ENCODE peak calls at places on chromosomes 2 and 18, in six cellular contexts. F is HCT116, U is SK-N-SH, O is HepG2, N is K562, P is H1. K is an unnamed sample.

GRCh38 chr18:22005191-22005824 is 164.1 kb upstream of the GATA6 start:
- DNase-seq in F (no peak), U (no peak), O (no peak), N (no peak), P (no peak), K (no peak)

GRCh38 chr2:101467306-101467705 is 7.6 kb downstream of the RFX8 start:
- DNase-seq in F (no peak), U (no peak), O (no peak), N (no peak), P (peak; percentile 48), K (no peak)

GRCh38 chr2:27807476-27807875 is 36.0 kb downstream of the MRPL33 start:
- DNase-seq in F (peak; percentile 19), U (peak; percentile 38), O (peak; percentile 36), N (no peak), P (no peak), K (peak; percentile 52)

GRCh38 chr18:3595282-3596273 is 145.6 kb downstream of the TGIF1 start:
- DNase-seq in F (no peak), U (no peak), O (peak; percentile 92), N (no peak), P (no peak), K (no peak)

GRCh38 chr18:23131693-23132319 is 3.5 kb upstream of the CABLES1 start:
- DNase-seq in F (peak; percentile 73), U (peak; percentile 78), O (peak; percentile 75), N (peak; percentile 82), P (no peak), K (peak; percentile 23)

GRCh38 chr2:60880633-60880987 is 764 bp upstream of the REL start:
- DNase-seq in F (no peak), U (no peak), O (no peak), N (no peak), P (no peak), K (no peak)

GRCh38 chr2:27049422-27050280 is 1.8 kb upstream of the AGBL5 start:
- DNase-seq in F (no peak), U (peak; percentile 88), O (no peak), N (no peak), P (no peak), K (no peak)

GRCh38 chr18:48932462-48932818 is 18.3 kb downstream of the SMAD7 start:
- DNase-seq in F (no peak), U (no peak), O (no peak), N (no peak), P (no peak), K (no peak)

GRCh38 chr18:50277935-50278334 is 3.4 kb downstream of the MBD1 start:
- DNase-seq in F (no peak), U (no peak), O (no peak), N (no peak), P (no peak), K (no peak)

GRCh38 chr2:8414946-8415869 is 266.6 kb upstream of the ID2 start:
- DNase-seq in F (no peak), U (no peak), O (no peak), N (no peak), P (no peak), K (no peak)

GRCh38 chr2:95220449-95220848 is 13.1 kb downstream of the ZNF892 start:
- DNase-seq in F (no peak), U (no peak), O (no peak), N (no peak), P (no peak), K (no peak)

GRCh38 chr2:1478311-1479305 is 65.3 kb downstream of the TPO start:
- DNase-seq in F (no peak), U (no peak), O (no peak), N (no peak), P (no peak), K (no peak)

GRCh38 chr2:204364860-204365530 is 180.3 kb upstream of the PARD3B start:
- DNase-seq in F (no peak), U (no peak), O (no peak), N (no peak), P (no peak), K (no peak)

GRCh38 chr2:111119847-111120252 is 864 bp upstream of the BCL2L11 start:
- DNase-seq in F (no peak), U (peak; percentile 39), O (no peak), N (no peak), P (no peak), K (no peak)

GRCh38 chr2:152336854-152337510 is 2.0 kb downstream of the FMNL2 start:
- DNase-seq in F (no peak), U (peak; percentile 50), O (no peak), N (no peak), P (peak; percentile 58), K (no peak)

GRCh38 chr2:163565192-163565591 is 170.6 kb downstream of the FIGN start:
- DNase-seq in F (no peak), U (no peak), O (no peak), N (no peak), P (no peak), K (no peak)

GRCh38 chr2:20664071-20664390 is 2.9 kb upstream of the GDF7 start:
- DNase-seq in F (no peak), U (peak; percentile 26), O (no peak), N (no peak), P (no peak), K (no peak)

GRCh38 chr2:20663196-20664070 is 3.5 kb upstream of the GDF7 start:
- DNase-seq in F (no peak), U (peak; percentile 23), O (no peak), N (no peak), P (no peak), K (no peak)

GRCh38 chr2:20660506-20660905 is 6.4 kb upstream of the GDF7 start:
- DNase-seq in F (no peak), U (no peak), O (no peak), N (no peak), P (no peak), K (no peak)

GRCh38 chr2:20661981-20662937 is 4.7 kb upstream of the GDF7 start:
- DNase-seq in F (no peak), U (no peak), O (no peak), N (no peak), P (no peak), K (no peak)

DNA sequence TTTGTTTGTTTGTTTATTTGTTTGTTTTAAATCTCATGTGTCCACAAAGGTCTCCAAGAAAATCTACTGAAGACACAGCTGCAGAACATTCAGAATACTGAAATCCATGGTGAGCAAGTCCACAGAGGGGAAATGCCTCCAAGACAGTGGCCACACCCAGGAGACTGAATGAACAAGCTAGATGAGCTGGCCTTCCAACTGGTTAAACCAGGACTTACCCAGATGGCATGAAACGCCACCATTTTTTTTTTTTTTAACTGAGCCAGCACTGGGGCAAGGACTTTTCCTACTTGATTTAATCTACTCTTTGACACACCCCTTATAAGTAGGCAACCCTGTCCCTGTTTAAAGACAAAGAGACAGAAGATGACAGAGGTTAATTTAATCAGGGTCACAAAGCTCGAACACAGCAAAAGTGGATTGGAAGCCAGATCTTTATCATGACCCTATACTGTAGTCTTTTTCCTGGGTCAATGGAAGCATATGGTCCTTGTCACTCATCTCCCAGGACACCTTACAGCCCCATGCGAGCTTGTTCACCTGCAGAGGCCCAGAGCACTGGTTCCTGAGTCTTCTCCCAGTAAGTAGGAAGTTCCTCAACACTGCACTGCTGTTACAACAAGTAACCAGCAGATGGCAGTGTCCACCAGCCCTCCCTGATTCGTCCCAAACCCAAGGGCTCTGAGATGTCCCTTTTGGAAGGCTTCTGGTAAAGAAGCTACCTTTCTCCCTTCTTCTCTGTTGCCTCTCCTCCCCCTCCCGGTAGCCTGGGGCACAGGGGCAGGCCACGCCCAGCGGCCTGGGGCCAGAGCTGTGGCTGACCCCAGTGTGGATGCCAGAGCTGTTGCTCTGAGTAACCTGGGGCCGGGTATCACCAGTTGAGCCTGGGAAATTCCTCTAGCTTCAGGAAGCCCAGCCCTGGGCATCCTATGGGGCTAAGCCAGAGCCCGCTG is 5.6 kb upstream of the GDF7 start:
- DNase-seq in F (peak; percentile 69), U (peak; percentile 88), O (peak; percentile 78), N (peak; percentile 74), P (peak; percentile 84), K (peak; percentile 85)
- TF ChIP-seq JUND in F (no peak), U (no peak), O (no peak), N (no peak), P (no peak), K (no peak)

GRCh38 chr2:47344890-47345583 is 57.9 kb upstream of the MSH2 start:
- DNase-seq in F (peak; percentile 86), U (peak; percentile 95), O (peak; percentile 100), N (peak; percentile 72), P (peak; percentile 85), K (peak; percentile 93)
- TF ChIP-seq JUND in F (no peak), U (peak; percentile 46), O (peak; percentile 26), N (no peak), P (no peak), K (no peak)

GRCh38 chr2:175930504-175930903 is 71.6 kb downstream of the LNPK start:
- DNase-seq in F (no peak), U (no peak), O (no peak), N (no peak), P (no peak), K (peak; percentile 16)

GRCh38 chr2:175926272-175926671 is 75.8 kb downstream of the LNPK start:
- DNase-seq in F (no peak), U (no peak), O (no peak), N (no peak), P (no peak), K (no peak)

GRCh38 chr2:175932675-175933074 is 69.4 kb downstream of the LNPK start:
- DNase-seq in F (no peak), U (no peak), O (no peak), N (no peak), P (no peak), K (no peak)

GRCh38 chr2:175931751-175932295 is 70.2 kb downstream of the LNPK start:
- DNase-seq in F (no peak), U (no peak), O (no peak), N (no peak), P (no peak), K (no peak)

GRCh38 chr2:175929850-175930249 is 72.2 kb downstream of the LNPK start:
- DNase-seq in F (no peak), U (no peak), O (no peak), N (no peak), P (no peak), K (peak; percentile 14)
- TF ChIP-seq JUND in F (no peak), U (no peak), O (no peak), N (no peak), P (no peak), K (no peak)

DNA sequence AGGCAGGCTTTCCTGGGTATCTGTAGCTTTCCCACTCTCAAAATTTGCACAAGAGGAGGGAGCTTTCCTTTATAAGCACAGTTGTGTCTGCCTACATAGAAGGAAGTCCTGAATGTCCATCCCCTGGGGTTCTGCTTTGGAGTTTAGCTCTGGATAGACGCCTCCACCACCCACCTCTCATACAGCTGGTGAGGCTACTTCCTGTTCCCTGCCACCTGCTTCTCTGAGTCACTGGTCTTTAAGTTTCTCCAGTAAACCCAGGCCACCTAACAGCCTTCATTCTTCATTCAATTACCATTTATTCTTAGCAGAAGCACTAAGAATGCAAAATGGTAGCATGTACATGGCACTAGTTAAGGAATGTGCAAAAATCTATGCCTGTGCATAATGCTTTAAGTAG is 407.8 kb downstream of the CDH2 start:
- DNase-seq in F (no peak), U (no peak), O (no peak), N (no peak), P (no peak), K (no peak)
- TF ChIP-seq JUND in F (no peak), U (no peak), O (no peak), N (no peak), P (no peak), K (no peak)

GRCh38 chr2:55743583-55743982 is 49.9 kb upstream of the PNPT1 start:
- DNase-seq in F (no peak), U (no peak), O (no peak), N (no peak), P (no peak), K (no peak)
- TF ChIP-seq JUND in F (no peak), U (peak; percentile 34), O (no peak), N (no peak), P (no peak), K (no peak)